ENCODE peak calls at places on chromosomes 12 and 14, in six cellular contexts. One of them, this sample, is unnamed.

GRCh38 chr12:571795-572531 is 91.3 kb downstream of the NINJ2 start:
- DNase-seq in stimulated activated CD8-positive, alpha-beta memory T cell treated with anti-CD3 and anti-CD28 coated beads, Interleukin-4, amount 100 ng/mL, for 1 hour: no peak
- DNase-seq in KBM-7: no peak
- DNase-seq in Calu3: no peak
- DNase-seq in GOT3: peak; percentile 22
- DNase-seq in DMS 273 treated with DMSO at 0.1 percent for 48 hours: no peak
- DNase-seq in this sample: no peak

GRCh38 chr12:115922952-115923564 is 354.4 kb downstream of the MED13L start:
- DNase-seq in GOT3: no peak
- DNase-seq in Calu3: no peak
- DNase-seq in KBM-7: peak; percentile 69
- DNase-seq in stimulated activated CD8-positive, alpha-beta memory T cell treated with anti-CD3 and anti-CD28 coated beads, Interleukin-4, amount 100 ng/mL, for 1 hour: no peak
- DNase-seq in DMS 273 treated with DMSO at 0.1 percent for 48 hours: no peak
- DNase-seq in this sample: no peak

GRCh38 chr12:29733060-29733459 is 50.7 kb downstream of the TMTC1 start:
- DNase-seq in Calu3: no peak
- DNase-seq in stimulated activated CD8-positive, alpha-beta memory T cell treated with anti-CD3 and anti-CD28 coated beads, Interleukin-4, amount 100 ng/mL, for 1 hour: no peak
- DNase-seq in KBM-7: no peak
- DNase-seq in DMS 273 treated with DMSO at 0.1 percent for 48 hours: no peak
- DNase-seq in GOT3: no peak
- DNase-seq in this sample: no peak

GRCh38 chr12:3129301-3130052 is 52.3 kb downstream of the TSPAN9 start:
- DNase-seq in stimulated activated CD8-positive, alpha-beta memory T cell treated with anti-CD3 and anti-CD28 coated beads, Interleukin-4, amount 100 ng/mL, for 1 hour: no peak
- DNase-seq in DMS 273 treated with DMSO at 0.1 percent for 48 hours: no peak
- DNase-seq in GOT3: no peak
- DNase-seq in Calu3: no peak
- DNase-seq in KBM-7: peak; percentile 94
- DNase-seq in this sample: no peak

GRCh38 chr12:118377891-118378470 is 1.6 kb downstream of the SUDS3 start:
- DNase-seq in Calu3: peak; percentile 79
- DNase-seq in GOT3: peak; percentile 34
- DNase-seq in KBM-7: peak; percentile 86
- DNase-seq in stimulated activated CD8-positive, alpha-beta memory T cell treated with anti-CD3 and anti-CD28 coated beads, Interleukin-4, amount 100 ng/mL, for 1 hour: peak; percentile 57
- DNase-seq in DMS 273 treated with DMSO at 0.1 percent for 48 hours: peak; percentile 3
- DNase-seq in this sample: peak; percentile 76

GRCh38 chr14:92362781-92363235 is 39.8 kb downstream of the SLC24A4 start:
- DNase-seq in GOT3: no peak
- DNase-seq in KBM-7: no peak
- DNase-seq in DMS 273 treated with DMSO at 0.1 percent for 48 hours: peak; percentile 54
- DNase-seq in stimulated activated CD8-positive, alpha-beta memory T cell treated with anti-CD3 and anti-CD28 coated beads, Interleukin-4, amount 100 ng/mL, for 1 hour: no peak
- DNase-seq in Calu3: peak; percentile 37
- DNase-seq in this sample: no peak

GRCh38 chr14:22555573-22556011 is 33.4 kb downstream of the DAD1 start:
- DNase-seq in GOT3: no peak
- DNase-seq in DMS 273 treated with DMSO at 0.1 percent for 48 hours: no peak
- DNase-seq in KBM-7: peak; percentile 59
- DNase-seq in Calu3: no peak
- DNase-seq in stimulated activated CD8-positive, alpha-beta memory T cell treated with anti-CD3 and anti-CD28 coated beads, Interleukin-4, amount 100 ng/mL, for 1 hour: no peak
- DNase-seq in this sample: peak; percentile 48

GRCh38 chr12:104280703-104281458 is 22.7 kb upstream of the EID3 start:
- DNase-seq in Calu3: no peak
- DNase-seq in GOT3: no peak
- DNase-seq in KBM-7: peak; percentile 45
- DNase-seq in DMS 273 treated with DMSO at 0.1 percent for 48 hours: no peak
- DNase-seq in stimulated activated CD8-positive, alpha-beta memory T cell treated with anti-CD3 and anti-CD28 coated beads, Interleukin-4, amount 100 ng/mL, for 1 hour: no peak
- DNase-seq in this sample: no peak

GRCh38 chr12:109607618-109608017 is 34.0 kb downstream of the MVK start:
- DNase-seq in GOT3: no peak
- DNase-seq in DMS 273 treated with DMSO at 0.1 percent for 48 hours: no peak
- DNase-seq in stimulated activated CD8-positive, alpha-beta memory T cell treated with anti-CD3 and anti-CD28 coated beads, Interleukin-4, amount 100 ng/mL, for 1 hour: no peak
- DNase-seq in Calu3: no peak
- DNase-seq in KBM-7: no peak
- DNase-seq in this sample: no peak

GRCh38 chr12:125824276-125824675 is 759.0 kb downstream of the AACS start:
- DNase-seq in KBM-7: no peak
- DNase-seq in DMS 273 treated with DMSO at 0.1 percent for 48 hours: no peak
- DNase-seq in GOT3: no peak
- DNase-seq in Calu3: no peak
- DNase-seq in stimulated activated CD8-positive, alpha-beta memory T cell treated with anti-CD3 and anti-CD28 coated beads, Interleukin-4, amount 100 ng/mL, for 1 hour: no peak
- DNase-seq in this sample: no peak

GRCh38 chr14:93970589-93970966 is 5.8 kb downstream of the ASB2 start:
- DNase-seq in GOT3: no peak
- DNase-seq in KBM-7: peak; percentile 44
- DNase-seq in Calu3: peak; percentile 69
- DNase-seq in DMS 273 treated with DMSO at 0.1 percent for 48 hours: no peak
- DNase-seq in stimulated activated CD8-positive, alpha-beta memory T cell treated with anti-CD3 and anti-CD28 coated beads, Interleukin-4, amount 100 ng/mL, for 1 hour: peak; percentile 57
- DNase-seq in this sample: peak; percentile 74

GRCh38 chr14:90576581-90576980 is 179.8 kb downstream of the CALM1 start:
- DNase-seq in Calu3: no peak
- DNase-seq in GOT3: no peak
- DNase-seq in DMS 273 treated with DMSO at 0.1 percent for 48 hours: no peak
- DNase-seq in stimulated activated CD8-positive, alpha-beta memory T cell treated with anti-CD3 and anti-CD28 coated beads, Interleukin-4, amount 100 ng/mL, for 1 hour: no peak
- DNase-seq in KBM-7: no peak
- DNase-seq in this sample: no peak

GRCh38 chr14:100117647-100118376 is 41.6 kb downstream of the DEGS2 start:
- DNase-seq in DMS 273 treated with DMSO at 0.1 percent for 48 hours: no peak
- DNase-seq in stimulated activated CD8-positive, alpha-beta memory T cell treated with anti-CD3 and anti-CD28 coated beads, Interleukin-4, amount 100 ng/mL, for 1 hour: no peak
- DNase-seq in Calu3: no peak
- DNase-seq in KBM-7: no peak
- DNase-seq in GOT3: no peak
- DNase-seq in this sample: no peak

GRCh38 chr12:117854339-117855012 is 114.3 kb downstream of the KSR2 start:
- DNase-seq in DMS 273 treated with DMSO at 0.1 percent for 48 hours: no peak
- DNase-seq in Calu3: peak; percentile 83
- DNase-seq in KBM-7: peak; percentile 66
- DNase-seq in GOT3: no peak
- DNase-seq in stimulated activated CD8-positive, alpha-beta memory T cell treated with anti-CD3 and anti-CD28 coated beads, Interleukin-4, amount 100 ng/mL, for 1 hour: no peak
- DNase-seq in this sample: peak; percentile 22

GRCh38 chr12:5546616-5547015 is 114.7 kb downstream of the NTF3 start:
- DNase-seq in DMS 273 treated with DMSO at 0.1 percent for 48 hours: no peak
- DNase-seq in Calu3: no peak
- DNase-seq in stimulated activated CD8-positive, alpha-beta memory T cell treated with anti-CD3 and anti-CD28 coated beads, Interleukin-4, amount 100 ng/mL, for 1 hour: no peak
- DNase-seq in KBM-7: no peak
- DNase-seq in GOT3: no peak
- DNase-seq in this sample: no peak

GRCh38 chr12:87270894-87271293 is 758.3 kb downstream of the C12orf50 start:
- DNase-seq in stimulated activated CD8-positive, alpha-beta memory T cell treated with anti-CD3 and anti-CD28 coated beads, Interleukin-4, amount 100 ng/mL, for 1 hour: no peak
- DNase-seq in DMS 273 treated with DMSO at 0.1 percent for 48 hours: no peak
- DNase-seq in KBM-7: no peak
- DNase-seq in Calu3: no peak
- DNase-seq in GOT3: no peak
- DNase-seq in this sample: no peak

GRCh38 chr12:42893196-42893595 is 303.6 kb upstream of the PRICKLE1 start:
- DNase-seq in Calu3: no peak
- DNase-seq in DMS 273 treated with DMSO at 0.1 percent for 48 hours: no peak
- DNase-seq in stimulated activated CD8-positive, alpha-beta memory T cell treated with anti-CD3 and anti-CD28 coated beads, Interleukin-4, amount 100 ng/mL, for 1 hour: no peak
- DNase-seq in GOT3: no peak
- DNase-seq in KBM-7: no peak
- DNase-seq in this sample: no peak

GRCh38 chr12:104825408-104825807 is 132.7 kb downstream of the SLC41A2 start:
- DNase-seq in DMS 273 treated with DMSO at 0.1 percent for 48 hours: no peak
- DNase-seq in stimulated activated CD8-positive, alpha-beta memory T cell treated with anti-CD3 and anti-CD28 coated beads, Interleukin-4, amount 100 ng/mL, for 1 hour: no peak
- DNase-seq in KBM-7: peak; percentile 35
- DNase-seq in GOT3: no peak
- DNase-seq in Calu3: no peak
- DNase-seq in this sample: no peak

GRCh38 chr14:37340353-37340752 is 142.6 kb downstream of the MIPOL1 start:
- DNase-seq in KBM-7: no peak
- DNase-seq in DMS 273 treated with DMSO at 0.1 percent for 48 hours: no peak
- DNase-seq in stimulated activated CD8-positive, alpha-beta memory T cell treated with anti-CD3 and anti-CD28 coated beads, Interleukin-4, amount 100 ng/mL, for 1 hour: no peak
- DNase-seq in GOT3: no peak
- DNase-seq in Calu3: peak; percentile 6
- DNase-seq in this sample: no peak

GRCh38 chr12:58593557-58594304 is 326.6 kb downstream of the LRIG3 start:
- DNase-seq in DMS 273 treated with DMSO at 0.1 percent for 48 hours: no peak
- DNase-seq in Calu3: no peak
- DNase-seq in GOT3: no peak
- DNase-seq in KBM-7: no peak
- DNase-seq in stimulated activated CD8-positive, alpha-beta memory T cell treated with anti-CD3 and anti-CD28 coated beads, Interleukin-4, amount 100 ng/mL, for 1 hour: no peak
- DNase-seq in this sample: no peak

GRCh38 chr14:50231475-50232275 is at the start of gene SOS2:
- DNase-seq in GOT3: peak; percentile 53
- DNase-seq in DMS 273 treated with DMSO at 0.1 percent for 48 hours: peak; percentile 76
- DNase-seq in Calu3: peak; percentile 84
- DNase-seq in KBM-7: peak; percentile 88
- DNase-seq in stimulated activated CD8-positive, alpha-beta memory T cell treated with anti-CD3 and anti-CD28 coated beads, Interleukin-4, amount 100 ng/mL, for 1 hour: peak; percentile 65
- DNase-seq in this sample: peak; percentile 82

GRCh38 chr12:92719674-92720073 is 16.9 kb downstream of the PLEKHG7 start:
- DNase-seq in DMS 273 treated with DMSO at 0.1 percent for 48 hours: no peak
- DNase-seq in stimulated activated CD8-positive, alpha-beta memory T cell treated with anti-CD3 and anti-CD28 coated beads, Interleukin-4, amount 100 ng/mL, for 1 hour: no peak
- DNase-seq in KBM-7: no peak
- DNase-seq in Calu3: no peak
- DNase-seq in GOT3: no peak
- DNase-seq in this sample: no peak

GRCh38 chr12:52200783-52201519 is 9.1 kb upstream of the KRT80 start:
- DNase-seq in Calu3: no peak
- DNase-seq in DMS 273 treated with DMSO at 0.1 percent for 48 hours: no peak
- DNase-seq in stimulated activated CD8-positive, alpha-beta memory T cell treated with anti-CD3 and anti-CD28 coated beads, Interleukin-4, amount 100 ng/mL, for 1 hour: no peak
- DNase-seq in GOT3: no peak
- DNase-seq in KBM-7: no peak
- DNase-seq in this sample: no peak

GRCh38 chr12:121124402-121125109 is 8.1 kb upstream of the P2RX7 start:
- DNase-seq in stimulated activated CD8-positive, alpha-beta memory T cell treated with anti-CD3 and anti-CD28 coated beads, Interleukin-4, amount 100 ng/mL, for 1 hour: no peak
- DNase-seq in Calu3: peak; percentile 80
- DNase-seq in GOT3: peak; percentile 30
- DNase-seq in KBM-7: no peak
- DNase-seq in DMS 273 treated with DMSO at 0.1 percent for 48 hours: no peak
- DNase-seq in this sample: no peak

GRCh38 chr12:47686645-47687240 is 19.1 kb downstream of the RPAP3 start:
- DNase-seq in Calu3: peak; percentile 10
- DNase-seq in stimulated activated CD8-positive, alpha-beta memory T cell treated with anti-CD3 and anti-CD28 coated beads, Interleukin-4, amount 100 ng/mL, for 1 hour: no peak
- DNase-seq in GOT3: no peak
- DNase-seq in DMS 273 treated with DMSO at 0.1 percent for 48 hours: no peak
- DNase-seq in KBM-7: peak; percentile 58
- DNase-seq in this sample: peak; percentile 12

GRCh38 chr12:12461923-12462315 is 100.7 kb downstream of the DUSP16 start:
- DNase-seq in KBM-7: no peak
- DNase-seq in DMS 273 treated with DMSO at 0.1 percent for 48 hours: no peak
- DNase-seq in Calu3: no peak
- DNase-seq in stimulated activated CD8-positive, alpha-beta memory T cell treated with anti-CD3 and anti-CD28 coated beads, Interleukin-4, amount 100 ng/mL, for 1 hour: no peak
- DNase-seq in GOT3: no peak
- DNase-seq in this sample: no peak

GRCh38 chr12:116495260-116495659 is 63.9 kb upstream of the MAP1LC3B2 start:
- DNase-seq in stimulated activated CD8-positive, alpha-beta memory T cell treated with anti-CD3 and anti-CD28 coated beads, Interleukin-4, amount 100 ng/mL, for 1 hour: no peak
- DNase-seq in GOT3: no peak
- DNase-seq in DMS 273 treated with DMSO at 0.1 percent for 48 hours: no peak
- DNase-seq in KBM-7: no peak
- DNase-seq in Calu3: peak; percentile 71
- DNase-seq in this sample: no peak

GRCh38 chr12:48165089-48166031 is 8.0 kb upstream of the ASB8 start:
- DNase-seq in DMS 273 treated with DMSO at 0.1 percent for 48 hours: no peak
- DNase-seq in stimulated activated CD8-positive, alpha-beta memory T cell treated with anti-CD3 and anti-CD28 coated beads, Interleukin-4, amount 100 ng/mL, for 1 hour: peak; percentile 16
- DNase-seq in Calu3: peak; percentile 52
- DNase-seq in GOT3: no peak
- DNase-seq in KBM-7: peak; percentile 40
- DNase-seq in this sample: peak; percentile 41

GRCh38 chr14:68977137-68977740 is 1.9 kb downstream of the ACTN1 start:
- DNase-seq in KBM-7: no peak
- DNase-seq in DMS 273 treated with DMSO at 0.1 percent for 48 hours: no peak
- DNase-seq in stimulated activated CD8-positive, alpha-beta memory T cell treated with anti-CD3 and anti-CD28 coated beads, Interleukin-4, amount 100 ng/mL, for 1 hour: no peak
- DNase-seq in Calu3: no peak
- DNase-seq in GOT3: no peak
- DNase-seq in this sample: no peak

GRCh38 chr12:49342914-49343731 is 3.6 kb upstream of the DNAJC22 start:
- DNase-seq in KBM-7: no peak
- DNase-seq in Calu3: no peak
- DNase-seq in DMS 273 treated with DMSO at 0.1 percent for 48 hours: no peak
- DNase-seq in stimulated activated CD8-positive, alpha-beta memory T cell treated with anti-CD3 and anti-CD28 coated beads, Interleukin-4, amount 100 ng/mL, for 1 hour: no peak
- DNase-seq in GOT3: no peak
- DNase-seq in this sample: no peak

GRCh38 chr12:76455582-76456345 is 103.8 kb downstream of the OSBPL8 start:
- DNase-seq in KBM-7: peak; percentile 51
- DNase-seq in Calu3: peak; percentile 55
- DNase-seq in DMS 273 treated with DMSO at 0.1 percent for 48 hours: no peak
- DNase-seq in stimulated activated CD8-positive, alpha-beta memory T cell treated with anti-CD3 and anti-CD28 coated beads, Interleukin-4, amount 100 ng/mL, for 1 hour: peak; percentile 1
- DNase-seq in GOT3: no peak
- DNase-seq in this sample: no peak

GRCh38 chr12:131380220-131380957 is 330.5 kb upstream of the SFSWAP start:
- DNase-seq in KBM-7: no peak
- DNase-seq in Calu3: no peak
- DNase-seq in DMS 273 treated with DMSO at 0.1 percent for 48 hours: no peak
- DNase-seq in GOT3: no peak
- DNase-seq in stimulated activated CD8-positive, alpha-beta memory T cell treated with anti-CD3 and anti-CD28 coated beads, Interleukin-4, amount 100 ng/mL, for 1 hour: no peak
- DNase-seq in this sample: no peak

This sample was measured in activated CD4-positive, alpha-beta T cell treated with anti-CD3 and anti-CD28 coated beads, Interleukin-2, amount 50 U/mL, for 1 hour.